ENCODE peak calls at places on chromosomes 5 and 9, in seven cellular contexts. X is kidney tubule cell, I is hypothalamus, L is posterior cingulate gyrus, M is Daoy, E is SW480, C is iris pigment epithelial cell. K is an unnamed sample.

GRCh38 chr9:84955971-84956370 is 286.4 kb downstream of the NTRK2 start:
- DNase-seq in X (peak; percentile 30), I (no peak), L (no peak), M (peak; percentile 36), E (no peak), C (no peak), K (no peak)

GRCh38 chr9:134643306-134643705 is 1.7 kb downstream of the COL5A1 start:
- DNase-seq in X (no peak), I (no peak), L (no peak), M (peak; percentile 76), E (no peak), C (peak; percentile 44), K (no peak)

GRCh38 chr9:137310190-137311052 is 8.3 kb upstream of the NRARP start:
- DNase-seq in X (no peak), I (no peak), L (no peak), M (peak; percentile 20), E (peak; percentile 86), C (no peak), K (no peak)

GRCh38 chr9:92480332-92480771 is 2.0 kb downstream of the ASPN start:
- DNase-seq in X (no peak), I (no peak), L (no peak), M (no peak), E (no peak), C (peak; percentile 67), K (no peak)

GRCh38 chr9:101419863-101420262 is 15.7 kb downstream of the ALDOB start:
- DNase-seq in X (no peak), I (no peak), L (no peak), M (no peak), E (no peak), C (no peak), K (no peak)

GRCh38 chr5:107486489-107486888 is 184.2 kb downstream of the EFNA5 start:
- DNase-seq in X (peak; percentile 85), I (no peak), L (no peak), M (peak; percentile 66), E (peak; percentile 44), C (peak; percentile 92), K (peak; percentile 58)

GRCh38 chr5:56977822-56978221 is 25.9 kb upstream of the MIER3 start:
- DNase-seq in X (no peak), I (no peak), L (no peak), M (no peak), E (no peak), C (no peak), K (no peak)

GRCh38 chr5:96459313-96460109 is 26.5 kb upstream of the PCSK1 start:
- DNase-seq in X (no peak), I (no peak), L (no peak), M (no peak), E (no peak), C (no peak), K (no peak)

GRCh38 chr9:104091708-104092107 is 2.4 kb upstream of the SMC2 start:
- DNase-seq in X (peak; percentile 34), I (no peak), L (peak; percentile 17), M (peak; percentile 37), E (no peak), C (peak; percentile 64), K (no peak)

GRCh38 chr9:107193251-107193650 is 89.8 kb upstream of the RAD23B start:
- DNase-seq in X (no peak), I (no peak), L (no peak), M (no peak), E (no peak), C (no peak), K (no peak)

GRCh38 chr5:55897905-55898304 is 46.7 kb downstream of the IL31RA start:
- DNase-seq in X (no peak), I (no peak), L (no peak), M (peak; percentile 96), E (peak; percentile 18), C (peak; percentile 97), K (peak; percentile 34)

GRCh38 chr9:128218518-128219389 is 15.6 kb downstream of the DNM1 start:
- DNase-seq in X (peak; percentile 96), I (peak; percentile 84), L (peak; percentile 83), M (peak; percentile 68), E (peak; percentile 75), C (peak; percentile 93), K (peak; percentile 88)

GRCh38 chr9:99867968-99868367 is 38.5 kb upstream of the STX17 start:
- DNase-seq in X (no peak), I (no peak), L (no peak), M (no peak), E (no peak), C (no peak), K (no peak)

GRCh38 chr9:114364528-114365041 is 23.2 kb downstream of the AKNA start:
- DNase-seq in X (peak; percentile 97), I (no peak), L (no peak), M (peak; percentile 62), E (no peak), C (peak; percentile 56), K (no peak)

GRCh38 chr5:891117-891836 is 1.3 kb downstream of the BRD9 start:
- DNase-seq in X (peak; percentile 45), I (no peak), L (no peak), M (no peak), E (peak; percentile 86), C (peak; percentile 18), K (no peak)

GRCh38 chr9:27749838-27750237 is 176.6 kb upstream of the C9orf72 start:
- DNase-seq in X (peak; percentile 68), I (no peak), L (peak; percentile 58), M (no peak), E (no peak), C (no peak), K (no peak)

GRCh38 chr5:172454355-172455086 is at the start of gene SH3PXD2B:
- DNase-seq in X (peak; percentile 57), I (peak; percentile 67), L (peak; percentile 56), M (peak; percentile 77), E (peak; percentile 54), C (peak; percentile 54), K (peak; percentile 29)

GRCh38 chr5:72525816-72526215 is 18.6 kb upstream of the ZNF366 start:
- DNase-seq in X (peak; percentile 76), I (no peak), L (no peak), M (no peak), E (no peak), C (peak; percentile 96), K (no peak)

GRCh38 chr9:10612649-10613398 is at the start of gene PTPRD:
- DNase-seq in X (peak; percentile 63), I (no peak), L (peak; percentile 54), M (peak; percentile 75), E (peak; percentile 43), C (peak; percentile 39), K (no peak)

GRCh38 chr9:17134396-17134842 is 421 bp upstream of the CNTLN start:
- DNase-seq in X (no peak), I (no peak), L (no peak), M (no peak), E (no peak), C (peak; percentile 41), K (no peak)

GRCh38 chr9:92961627-92962302 is 14.4 kb downstream of the FGD3 start:
- DNase-seq in X (no peak), I (no peak), L (no peak), M (no peak), E (no peak), C (no peak), K (peak; percentile 27)

GRCh38 chr5:174412374-174412773 is 312.0 kb upstream of the MSX2 start:
- DNase-seq in X (peak; percentile 32), I (no peak), L (no peak), M (peak; percentile 29), E (peak; percentile 63), C (no peak), K (no peak)

GRCh38 chr9:82295177-82295576 is 306.6 kb downstream of the SPATA31D1 start:
- DNase-seq in X (no peak), I (no peak), L (no peak), M (no peak), E (no peak), C (no peak), K (no peak)

GRCh38 chr5:32771037-32771436 is 59.9 kb downstream of the NPR3 start:
- DNase-seq in X (no peak), I (no peak), L (no peak), M (no peak), E (no peak), C (no peak), K (no peak)

K was measured in stimulated activated naive CD4-positive, alpha-beta T cell treated with Interleukin-2 at 50 U/mL for 16 hours.